ENCODE peak calls at places on chromosome 3, in six cellular contexts. X is WTC11, R is GM23338, K is GM12878, T is K562, V is HepG2. D is an unnamed sample.

GRCh38 chr3:177781686-177782161 is 584.4 kb upstream of the TBL1XR1 start:
- DNase-seq in X (no peak), V (no peak), K (no peak), R (no peak), T (no peak), D (no peak)

GRCh38 chr3:159458010-159458409 is 530.6 kb upstream of the IL12A start:
- DNase-seq in T (no peak), X (peak; percentile 11), V (no peak), K (no peak), R (peak; percentile 36), D (no peak)

GRCh38 chr3:8147726-8148125 is 353.9 kb upstream of the LMCD1 start:
- DNase-seq in K (no peak), X (no peak), T (no peak), R (no peak), V (no peak), D (no peak)

GRCh38 chr3:10194328-10195071 is 29.8 kb downstream of the IRAK2 start:
- DNase-seq in V (no peak), K (peak; percentile 74), X (no peak), T (peak; percentile 83), R (no peak), D (no peak)

GRCh38 chr3:135147657-135148056 is 352.6 kb downstream of the EPHB1 start:
- DNase-seq in K (no peak), V (no peak), X (no peak), R (no peak), T (no peak), D (no peak)

GRCh38 chr3:94162700-94163099 is 99.8 kb downstream of the NSUN3 start:
- DNase-seq in T (peak; percentile 18), K (no peak), X (no peak), R (peak; percentile 5), V (peak; percentile 13), D (no peak)

GRCh38 chr3:13650210-13651056 is 101.5 kb downstream of the FBLN2 start:
- DNase-seq in K (no peak), R (peak; percentile 90), X (peak; percentile 97), T (peak; percentile 94), V (peak; percentile 46), D (peak; percentile 54)

GRCh38 chr3:129022114-129022994 is 21.2 kb downstream of the EFCC1 start:
- DNase-seq in R (no peak), K (no peak), T (peak; percentile 66), X (no peak), V (no peak), D (no peak)

GRCh38 chr3:9301091-9301490 is 51.6 kb upstream of the SRGAP3 start:
- DNase-seq in V (no peak), R (no peak), K (no peak), X (no peak), T (no peak), D (no peak)

GRCh38 chr3:99969133-99969532 is 145.2 kb downstream of the FILIP1L start:
- DNase-seq in X (no peak), T (no peak), V (no peak), K (no peak), R (no peak), D (no peak)

GRCh38 chr3:139037478-139037877 is 7.2 kb downstream of the PRR23C start:
- DNase-seq in K (no peak), X (no peak), T (no peak), R (no peak), V (no peak), D (no peak)

GRCh38 chr3:111715911-111716523 is 120.9 kb upstream of the ZBED2 start:
- DNase-seq in V (peak; percentile 47), X (peak; percentile 27), R (peak; percentile 57), K (no peak), T (peak; percentile 36), D (no peak)

GRCh38 chr3:144556392-144556791 is 584.8 kb downstream of the DIPK2A start:
- DNase-seq in V (no peak), R (no peak), K (peak; percentile 44), T (no peak), X (no peak), D (no peak)

GRCh38 chr3:62525276-62525675 is 151.9 kb upstream of the FEZF2 start:
- DNase-seq in X (no peak), K (no peak), V (no peak), T (no peak), R (no peak), D (no peak)

GRCh38 chr3:185318136-185318535 is 44.8 kb upstream of the MAP3K13 start:
- DNase-seq in K (no peak), V (peak; percentile 55), R (peak; percentile 6), X (no peak), T (no peak), D (no peak)

GRCh38 chr3:185319801-185320200 is 43.1 kb upstream of the MAP3K13 start:
- DNase-seq in R (no peak), V (no peak), T (no peak), X (no peak), K (no peak), D (no peak)

GRCh38 chr3:185320949-185321348 is 42.0 kb upstream of the MAP3K13 start:
- DNase-seq in X (no peak), K (no peak), T (no peak), R (no peak), V (no peak), D (no peak)

GRCh38 chr3:185316740-185317407 is 46.1 kb upstream of the MAP3K13 start:
- DNase-seq in V (peak; percentile 43), R (no peak), K (no peak), X (no peak), T (peak; percentile 38), D (no peak)

DNA sequence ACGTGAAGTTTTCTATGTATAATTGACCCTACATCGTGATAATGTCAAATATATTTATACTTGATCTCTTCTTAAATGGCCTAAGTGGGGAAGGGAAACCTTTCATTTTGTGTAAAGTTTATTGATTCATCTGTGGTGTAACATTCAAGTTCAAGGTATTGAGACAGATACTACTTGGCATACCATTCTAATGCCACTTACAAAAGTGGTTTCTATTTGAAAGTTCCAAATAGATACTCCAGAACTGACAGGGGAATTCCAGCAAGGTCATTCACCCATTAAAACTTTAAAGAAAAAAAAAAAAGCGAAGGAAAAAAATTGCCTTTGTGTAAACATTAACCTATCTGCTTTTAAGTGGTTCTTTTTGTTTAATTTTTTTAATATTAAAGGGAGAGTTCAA is 45.3 kb upstream of the MAP3K13 start:
- DNase-seq in T (no peak), X (no peak), R (no peak), K (no peak), V (peak; percentile 66), D (no peak)
- TF ChIP-seq CREB1 in T (no peak), X (no peak), R (no peak), K (no peak), V (no peak), D (no peak)

DNA sequence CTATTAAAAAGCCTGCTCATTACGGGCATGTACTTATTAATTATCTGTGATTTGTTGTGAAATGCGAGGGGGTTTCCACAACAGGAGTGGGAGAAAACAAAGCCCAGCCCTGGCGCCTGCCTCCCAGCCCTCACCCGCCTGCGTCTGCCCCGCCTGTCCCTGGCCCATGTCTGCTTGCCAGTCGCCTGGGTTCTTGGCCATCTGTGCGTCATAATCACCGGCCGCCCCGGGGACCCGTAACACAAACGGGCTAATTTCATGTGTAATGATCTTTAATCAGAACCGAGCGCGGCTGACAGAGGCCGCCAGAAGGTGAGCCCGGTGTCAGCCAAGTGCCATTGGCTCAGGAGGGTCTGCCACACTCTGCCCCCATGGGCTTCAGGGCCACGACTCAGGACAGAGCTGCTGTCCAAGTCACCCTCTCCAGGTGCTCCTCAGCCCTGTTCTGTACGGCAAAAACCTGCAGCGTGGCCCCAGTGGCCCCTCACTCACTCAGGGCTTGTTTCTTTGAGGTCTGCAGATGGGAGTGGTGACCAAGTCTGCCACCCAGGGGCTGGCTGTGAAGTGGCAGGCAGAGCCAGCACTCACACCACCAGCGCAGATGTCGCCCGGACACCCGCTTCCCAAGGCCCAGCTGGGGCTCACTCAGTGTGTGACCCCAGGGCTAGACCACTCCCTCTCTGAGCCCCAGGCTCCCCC is 28.8 kb upstream of the TMEM115 start:
- DNase-seq in T (peak; percentile 14), K (no peak), R (peak; percentile 64), V (no peak), X (peak; percentile 66), D (no peak)
- TF ChIP-seq CREB1 in T (no peak), K (no peak), R (no peak), V (no peak), X (no peak), D (no peak)

DNA sequence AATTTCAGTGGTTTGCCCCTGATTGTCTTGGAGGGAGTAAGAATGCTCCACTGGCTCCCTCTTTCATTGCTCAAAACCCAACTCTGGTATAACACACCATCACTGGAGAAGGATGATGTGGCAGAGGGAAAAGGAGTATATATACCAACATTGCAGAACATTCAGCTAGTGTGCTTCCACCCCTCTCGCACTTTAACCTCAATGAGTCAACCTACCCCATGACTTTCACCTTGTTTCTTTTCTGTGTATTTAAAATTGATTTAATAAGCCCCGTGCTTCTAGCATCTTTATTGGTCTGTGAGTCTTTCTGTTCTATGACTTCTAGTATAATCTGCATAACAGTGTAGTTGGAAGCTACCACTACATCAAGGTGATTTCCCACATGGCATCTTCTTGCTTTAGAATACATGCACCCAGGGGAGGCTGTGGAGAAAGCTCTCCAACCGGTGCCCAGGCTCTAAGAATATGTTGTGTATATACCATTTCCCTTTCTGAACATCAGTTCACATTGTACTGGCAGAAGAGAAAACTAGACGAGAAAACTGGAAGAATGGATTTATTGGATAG is 595.1 kb upstream of the TGFBR2 start:
- DNase-seq in R (no peak), K (no peak), T (no peak), V (no peak), X (no peak), D (no peak)
- TF ChIP-seq CREB1 in R (no peak), K (no peak), T (no peak), V (no peak), X (no peak), D (no peak)

DNA sequence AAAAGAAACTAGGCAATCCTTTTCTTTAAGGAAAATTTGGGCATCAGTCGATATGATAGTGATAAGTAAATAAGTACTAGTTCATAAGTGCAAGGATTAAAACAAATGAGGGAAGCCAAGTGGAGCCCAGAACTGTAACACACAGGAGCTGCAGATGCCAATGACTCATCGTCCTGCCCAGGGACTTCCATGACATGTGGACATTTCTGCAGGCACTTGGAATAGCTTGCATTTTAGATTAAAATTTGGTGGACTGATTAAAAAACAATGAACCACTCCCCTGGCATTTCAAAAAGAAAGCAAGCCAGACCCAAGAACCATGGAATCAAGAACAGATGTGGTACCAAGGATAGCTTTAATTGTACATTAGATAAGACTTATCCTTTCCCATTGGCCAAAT is 2.9 kb downstream of the SAMD7 start:
- DNase-seq in K (no peak), V (no peak), X (no peak), R (no peak), T (peak; percentile 17), D (no peak)
- TF ChIP-seq CREB1 in K (no peak), V (no peak), X (no peak), R (no peak), T (no peak), D (no peak)